ENCODE peak calls at places on chromosomes 13 and 19, in ten cellular contexts. One of them, this sample, is unnamed.

GRCh38 chr19:54255105-54255775 is 1.8 kb downstream of the LILRB5 start:
- DNase-seq in islet precursor cell: peak; percentile 59
- DNase-seq in midbrain: no peak
- DNase-seq in T-helper 1 cell: no peak
- DNase-seq in ecto neural progenitor cell: no peak
- DNase-seq in lower leg skin: peak; percentile 83
- DNase-seq in gastrocnemius medialis: no peak
- DNase-seq in GF-D8: no peak
- DNase-seq in activated CD4-positive, alpha-beta T cell treated with anti-CD3 and anti-CD28 coated beads, Interleukin-2, amount 10 ng/mL, durations not matched to agents 7 days and 5 days: no peak
- DNase-seq in CD8-positive, alpha-beta memory T cell: no peak
- DNase-seq in this sample: no peak

GRCh38 chr13:49300716-49301589 is 53.2 kb downstream of the CDADC1 start:
- DNase-seq in ecto neural progenitor cell: peak; percentile 59
- DNase-seq in gastrocnemius medialis: no peak
- DNase-seq in CD8-positive, alpha-beta memory T cell: peak; percentile 74
- DNase-seq in GF-D8: peak; percentile 70
- DNase-seq in activated CD4-positive, alpha-beta T cell treated with anti-CD3 and anti-CD28 coated beads, Interleukin-2, amount 10 ng/mL, durations not matched to agents 7 days and 5 days: peak; percentile 82
- DNase-seq in lower leg skin: no peak
- DNase-seq in midbrain: peak; percentile 87
- DNase-seq in islet precursor cell: peak; percentile 72
- DNase-seq in T-helper 1 cell: peak; percentile 53
- DNase-seq in this sample: peak; percentile 92

GRCh38 chr19:56092685-56093631 is 28.1 kb downstream of the ZNF787 start:
- DNase-seq in GF-D8: no peak
- DNase-seq in T-helper 1 cell: no peak
- DNase-seq in midbrain: no peak
- DNase-seq in activated CD4-positive, alpha-beta T cell treated with anti-CD3 and anti-CD28 coated beads, Interleukin-2, amount 10 ng/mL, durations not matched to agents 7 days and 5 days: no peak
- DNase-seq in CD8-positive, alpha-beta memory T cell: no peak
- DNase-seq in ecto neural progenitor cell: no peak
- DNase-seq in gastrocnemius medialis: no peak
- DNase-seq in islet precursor cell: no peak
- DNase-seq in lower leg skin: no peak
- DNase-seq in this sample: no peak

GRCh38 chr13:94176576-94176975 is 302.9 kb downstream of the DCT start:
- DNase-seq in gastrocnemius medialis: no peak
- DNase-seq in CD8-positive, alpha-beta memory T cell: no peak
- DNase-seq in midbrain: no peak
- DNase-seq in GF-D8: no peak
- DNase-seq in ecto neural progenitor cell: no peak
- DNase-seq in lower leg skin: no peak
- DNase-seq in T-helper 1 cell: no peak
- DNase-seq in islet precursor cell: no peak
- DNase-seq in activated CD4-positive, alpha-beta T cell treated with anti-CD3 and anti-CD28 coated beads, Interleukin-2, amount 10 ng/mL, durations not matched to agents 7 days and 5 days: no peak
- DNase-seq in this sample: no peak

GRCh38 chr13:113597386-113598080 is 13.0 kb downstream of the TFDP1 start:
- DNase-seq in activated CD4-positive, alpha-beta T cell treated with anti-CD3 and anti-CD28 coated beads, Interleukin-2, amount 10 ng/mL, durations not matched to agents 7 days and 5 days: no peak
- DNase-seq in lower leg skin: peak; percentile 69
- DNase-seq in gastrocnemius medialis: no peak
- DNase-seq in T-helper 1 cell: no peak
- DNase-seq in midbrain: no peak
- DNase-seq in ecto neural progenitor cell: peak; percentile 30
- DNase-seq in GF-D8: no peak
- DNase-seq in islet precursor cell: peak; percentile 30
- DNase-seq in CD8-positive, alpha-beta memory T cell: no peak
- DNase-seq in this sample: no peak

GRCh38 chr19:31532034-31532433 is 182.8 kb upstream of the TSHZ3 start:
- DNase-seq in T-helper 1 cell: no peak
- DNase-seq in islet precursor cell: peak; percentile 33
- DNase-seq in CD8-positive, alpha-beta memory T cell: no peak
- DNase-seq in gastrocnemius medialis: no peak
- DNase-seq in lower leg skin: peak; percentile 62
- DNase-seq in activated CD4-positive, alpha-beta T cell treated with anti-CD3 and anti-CD28 coated beads, Interleukin-2, amount 10 ng/mL, durations not matched to agents 7 days and 5 days: no peak
- DNase-seq in midbrain: no peak
- DNase-seq in GF-D8: no peak
- DNase-seq in ecto neural progenitor cell: peak; percentile 10
- DNase-seq in this sample: no peak

GRCh38 chr13:37595162-37595561 is 3.4 kb downstream of the POSTN start:
- DNase-seq in CD8-positive, alpha-beta memory T cell: no peak
- DNase-seq in islet precursor cell: no peak
- DNase-seq in T-helper 1 cell: no peak
- DNase-seq in ecto neural progenitor cell: no peak
- DNase-seq in midbrain: no peak
- DNase-seq in activated CD4-positive, alpha-beta T cell treated with anti-CD3 and anti-CD28 coated beads, Interleukin-2, amount 10 ng/mL, durations not matched to agents 7 days and 5 days: no peak
- DNase-seq in gastrocnemius medialis: no peak
- DNase-seq in lower leg skin: no peak
- DNase-seq in GF-D8: no peak
- DNase-seq in this sample: no peak

GRCh38 chr19:51821511-51821910 is 26.6 kb downstream of the FPR3 start:
- DNase-seq in gastrocnemius medialis: no peak
- DNase-seq in islet precursor cell: no peak
- DNase-seq in activated CD4-positive, alpha-beta T cell treated with anti-CD3 and anti-CD28 coated beads, Interleukin-2, amount 10 ng/mL, durations not matched to agents 7 days and 5 days: no peak
- DNase-seq in CD8-positive, alpha-beta memory T cell: no peak
- DNase-seq in lower leg skin: no peak
- DNase-seq in T-helper 1 cell: no peak
- DNase-seq in midbrain: no peak
- DNase-seq in ecto neural progenitor cell: no peak
- DNase-seq in GF-D8: no peak
- DNase-seq in this sample: no peak

GRCh38 chr13:46121597-46122163 is 16.8 kb upstream of the CPB2 start:
- DNase-seq in GF-D8: no peak
- DNase-seq in ecto neural progenitor cell: no peak
- DNase-seq in CD8-positive, alpha-beta memory T cell: no peak
- DNase-seq in gastrocnemius medialis: no peak
- DNase-seq in T-helper 1 cell: no peak
- DNase-seq in midbrain: peak; percentile 31
- DNase-seq in lower leg skin: no peak
- DNase-seq in islet precursor cell: no peak
- DNase-seq in activated CD4-positive, alpha-beta T cell treated with anti-CD3 and anti-CD28 coated beads, Interleukin-2, amount 10 ng/mL, durations not matched to agents 7 days and 5 days: no peak
- DNase-seq in this sample: no peak

GRCh38 chr19:10295305-10295846 is 5.6 kb downstream of the ICAM5 start:
- DNase-seq in activated CD4-positive, alpha-beta T cell treated with anti-CD3 and anti-CD28 coated beads, Interleukin-2, amount 10 ng/mL, durations not matched to agents 7 days and 5 days: peak; percentile 72
- DNase-seq in gastrocnemius medialis: no peak
- DNase-seq in ecto neural progenitor cell: peak; percentile 65
- DNase-seq in midbrain: no peak
- DNase-seq in islet precursor cell: no peak
- DNase-seq in T-helper 1 cell: peak; percentile 69
- DNase-seq in CD8-positive, alpha-beta memory T cell: peak; percentile 57
- DNase-seq in lower leg skin: no peak
- DNase-seq in GF-D8: no peak
- DNase-seq in this sample: no peak

GRCh38 chr13:50080856-50081105 is 65.5 kb downstream of the KCNRG start:
- DNase-seq in CD8-positive, alpha-beta memory T cell: peak; percentile 59
- DNase-seq in islet precursor cell: no peak
- DNase-seq in gastrocnemius medialis: no peak
- DNase-seq in GF-D8: no peak
- DNase-seq in lower leg skin: no peak
- DNase-seq in T-helper 1 cell: no peak
- DNase-seq in activated CD4-positive, alpha-beta T cell treated with anti-CD3 and anti-CD28 coated beads, Interleukin-2, amount 10 ng/mL, durations not matched to agents 7 days and 5 days: no peak
- DNase-seq in midbrain: no peak
- DNase-seq in ecto neural progenitor cell: no peak
- DNase-seq in this sample: peak; percentile 63

GRCh38 chr19:33675501-33676124 is 53.9 kb downstream of the CHST8 start:
- DNase-seq in T-helper 1 cell: no peak
- DNase-seq in lower leg skin: peak; percentile 70
- DNase-seq in islet precursor cell: peak; percentile 28
- DNase-seq in midbrain: no peak
- DNase-seq in GF-D8: no peak
- DNase-seq in CD8-positive, alpha-beta memory T cell: no peak
- DNase-seq in ecto neural progenitor cell: no peak
- DNase-seq in gastrocnemius medialis: no peak
- DNase-seq in activated CD4-positive, alpha-beta T cell treated with anti-CD3 and anti-CD28 coated beads, Interleukin-2, amount 10 ng/mL, durations not matched to agents 7 days and 5 days: no peak
- DNase-seq in this sample: no peak

GRCh38 chr13:87999141-87999765 is 328.1 kb downstream of the SLITRK5 start:
- DNase-seq in ecto neural progenitor cell: no peak
- DNase-seq in CD8-positive, alpha-beta memory T cell: no peak
- DNase-seq in GF-D8: no peak
- DNase-seq in activated CD4-positive, alpha-beta T cell treated with anti-CD3 and anti-CD28 coated beads, Interleukin-2, amount 10 ng/mL, durations not matched to agents 7 days and 5 days: no peak
- DNase-seq in T-helper 1 cell: no peak
- DNase-seq in gastrocnemius medialis: no peak
- DNase-seq in lower leg skin: no peak
- DNase-seq in islet precursor cell: peak; percentile 55
- DNase-seq in midbrain: no peak
- DNase-seq in this sample: no peak

GRCh38 chr13:101512650-101513049 is 60.2 kb downstream of the ITGBL1 start:
- DNase-seq in islet precursor cell: no peak
- DNase-seq in ecto neural progenitor cell: no peak
- DNase-seq in T-helper 1 cell: no peak
- DNase-seq in lower leg skin: no peak
- DNase-seq in CD8-positive, alpha-beta memory T cell: no peak
- DNase-seq in gastrocnemius medialis: no peak
- DNase-seq in GF-D8: no peak
- DNase-seq in midbrain: no peak
- DNase-seq in activated CD4-positive, alpha-beta T cell treated with anti-CD3 and anti-CD28 coated beads, Interleukin-2, amount 10 ng/mL, durations not matched to agents 7 days and 5 days: no peak
- DNase-seq in this sample: no peak

GRCh38 chr19:47315125-47315821 is 5.6 kb downstream of the C5AR1 start:
- DNase-seq in GF-D8: peak; percentile 76
- DNase-seq in CD8-positive, alpha-beta memory T cell: no peak
- DNase-seq in midbrain: peak; percentile 32
- DNase-seq in lower leg skin: peak; percentile 94
- DNase-seq in gastrocnemius medialis: peak; percentile 61
- DNase-seq in islet precursor cell: peak; percentile 93
- DNase-seq in T-helper 1 cell: no peak
- DNase-seq in activated CD4-positive, alpha-beta T cell treated with anti-CD3 and anti-CD28 coated beads, Interleukin-2, amount 10 ng/mL, durations not matched to agents 7 days and 5 days: no peak
- DNase-seq in ecto neural progenitor cell: no peak
- DNase-seq in this sample: peak; percentile 99

GRCh38 chr19:6970478-6970877 is 50.8 kb downstream of the MBD3L2B start:
- DNase-seq in midbrain: no peak
- DNase-seq in activated CD4-positive, alpha-beta T cell treated with anti-CD3 and anti-CD28 coated beads, Interleukin-2, amount 10 ng/mL, durations not matched to agents 7 days and 5 days: no peak
- DNase-seq in ecto neural progenitor cell: no peak
- DNase-seq in gastrocnemius medialis: no peak
- DNase-seq in GF-D8: peak; percentile 60
- DNase-seq in lower leg skin: no peak
- DNase-seq in T-helper 1 cell: no peak
- DNase-seq in islet precursor cell: no peak
- DNase-seq in CD8-positive, alpha-beta memory T cell: no peak
- DNase-seq in this sample: peak; percentile 39

GRCh38 chr19:54461201-54462071 is 2.1 kb downstream of the LENG9 start:
- DNase-seq in activated CD4-positive, alpha-beta T cell treated with anti-CD3 and anti-CD28 coated beads, Interleukin-2, amount 10 ng/mL, durations not matched to agents 7 days and 5 days: no peak
- DNase-seq in T-helper 1 cell: no peak
- DNase-seq in lower leg skin: no peak
- DNase-seq in CD8-positive, alpha-beta memory T cell: no peak
- DNase-seq in islet precursor cell: no peak
- DNase-seq in GF-D8: no peak
- DNase-seq in midbrain: no peak
- DNase-seq in gastrocnemius medialis: no peak
- DNase-seq in ecto neural progenitor cell: no peak
- DNase-seq in this sample: no peak

GRCh38 chr13:110559429-110559943 is 2.0 kb downstream of the RAB20 start:
- DNase-seq in islet precursor cell: no peak
- DNase-seq in CD8-positive, alpha-beta memory T cell: no peak
- DNase-seq in lower leg skin: peak; percentile 89
- DNase-seq in gastrocnemius medialis: no peak
- DNase-seq in GF-D8: no peak
- DNase-seq in ecto neural progenitor cell: no peak
- DNase-seq in T-helper 1 cell: no peak
- DNase-seq in midbrain: peak; percentile 65
- DNase-seq in activated CD4-positive, alpha-beta T cell treated with anti-CD3 and anti-CD28 coated beads, Interleukin-2, amount 10 ng/mL, durations not matched to agents 7 days and 5 days: no peak
- DNase-seq in this sample: peak; percentile 39

GRCh38 chr13:27172495-27172842 is 858 bp upstream of the USP12 start:
- DNase-seq in lower leg skin: no peak
- DNase-seq in ecto neural progenitor cell: no peak
- DNase-seq in islet precursor cell: no peak
- DNase-seq in gastrocnemius medialis: no peak
- DNase-seq in CD8-positive, alpha-beta memory T cell: no peak
- DNase-seq in activated CD4-positive, alpha-beta T cell treated with anti-CD3 and anti-CD28 coated beads, Interleukin-2, amount 10 ng/mL, durations not matched to agents 7 days and 5 days: no peak
- DNase-seq in T-helper 1 cell: no peak
- DNase-seq in midbrain: no peak
- DNase-seq in GF-D8: peak; percentile 85
- DNase-seq in this sample: peak; percentile 94